ENCODE peak calls at places on chromosomes 11 and 22, in eight cellular contexts. X, K, D, J, S, B, M and T are unnamed samples.

GRCh38 chr11:110762596-110762995 is 50.4 kb upstream of the ARHGAP20 start:
- DNase-seq in X (no peak), K (no peak), D (no peak), J (no peak), S (no peak), B (peak), M (no peak), T (no peak)

GRCh38 chr11:73506038-73506437 is 91.9 kb downstream of the FAM168A start:
- DNase-seq in X (no peak), K (no peak), D (no peak), J (no peak), S (no peak), B (no peak), M (no peak), T (no peak)

GRCh38 chr11:66224226-66224850 is 44.1 kb upstream of the RAB1B start:
- DNase-seq in X (no peak), K (peak), D (no peak), J (no peak), S (no peak), B (no peak), M (no peak), T (no peak)

GRCh38 chr11:93248602-93249001 is 50.8 kb upstream of the SLC36A4 start:
- DNase-seq in X (peak), K (no peak), D (no peak), J (no peak), S (peak), B (no peak), M (no peak), T (no peak)

GRCh38 chr11:32088117-32088941 is 2.5 kb upstream of the RCN1 start:
- DNase-seq in X (peak), K (no peak), D (no peak), J (no peak), S (peak), B (peak), M (peak), T (peak)

GRCh38 chr11:31828217-31828616 is 17.1 kb upstream of the PAX6 start:
- DNase-seq in X (no peak), K (no peak), D (no peak), J (no peak), S (no peak), B (no peak), M (no peak), T (no peak)

GRCh38 chr22:45717787-45718186 is 46.2 kb downstream of the ATXN10 start:
- DNase-seq in X (peak), K (no peak), D (no peak), J (no peak), S (peak), B (peak), M (no peak), T (no peak)

GRCh38 chr11:128916646-128917045 is 25.5 kb downstream of the KCNJ5 start:
- DNase-seq in X (no peak), K (no peak), D (no peak), J (no peak), S (no peak), B (no peak), M (no peak), T (no peak)

GRCh38 chr11:46680815-46681214 is 19.6 kb downstream of the ARHGAP1 start:
- DNase-seq in X (no peak), K (peak), D (no peak), J (no peak), S (no peak), B (no peak), M (no peak), T (no peak)

GRCh38 chr11:22432331-22433065 is 94.3 kb downstream of the SLC17A6 start:
- DNase-seq in X (no peak), K (no peak), D (no peak), J (peak), S (peak), B (no peak), M (no peak), T (no peak)

GRCh38 chr11:41459602-41460405 is at the start of gene LRRC4C:
- DNase-seq in X (no peak), K (no peak), D (no peak), J (no peak), S (no peak), B (no peak), M (no peak), T (no peak)

GRCh38 chr22:45521178-45521577 is 18.5 kb downstream of the FBLN1 start:
- DNase-seq in X (no peak), K (no peak), D (no peak), J (no peak), S (no peak), B (no peak), M (no peak), T (no peak)

GRCh38 chr11:38543311-38543710 is 1945.3 kb upstream of the RAG2 start:
- DNase-seq in X (peak), K (no peak), D (no peak), J (no peak), S (peak), B (peak), M (no peak), T (no peak)

GRCh38 chr11:38835986-38836385 is 2237.9 kb upstream of the RAG2 start:
- DNase-seq in X (no peak), K (no peak), D (no peak), J (no peak), S (no peak), B (peak), M (no peak), T (no peak)

GRCh38 chr11:124278261-124278660 is 22.1 kb downstream of the OR8G5 start:
- DNase-seq in X (no peak), K (no peak), D (no peak), J (no peak), S (peak), B (no peak), M (no peak), T (no peak)

GRCh38 chr11:25734592-25735211 is 597.2 kb upstream of the ANO3 start:
- DNase-seq in X (no peak), K (no peak), D (no peak), J (no peak), S (peak), B (peak), M (peak), T (no peak)

GRCh38 chr11:117959438-117960149 is 26.6 kb upstream of the IL10RA start:
- DNase-seq in X (no peak), K (no peak), D (no peak), J (no peak), S (no peak), B (no peak), M (peak), T (no peak)

GRCh38 chr11:40337118-40337517 is 1122.3 kb downstream of the LRRC4C start:
- DNase-seq in X (peak), K (no peak), D (no peak), J (no peak), S (peak), B (no peak), M (no peak), T (no peak)

GRCh38 chr11:117786099-117786870 is 10.7 kb downstream of the DSCAML1 start:
- DNase-seq in X (no peak), K (no peak), D (no peak), J (no peak), S (no peak), B (peak), M (no peak), T (no peak)

GRCh38 chr11:110837535-110838127 is 125.4 kb upstream of the ARHGAP20 start:
- DNase-seq in X (no peak), K (no peak), D (no peak), J (no peak), S (peak), B (no peak), M (no peak), T (no peak)

GRCh38 chr22:49297286-49297870 is 530.3 kb downstream of the BRD1 start:
- DNase-seq in X (no peak), K (peak), D (no peak), J (peak), S (no peak), B (no peak), M (no peak), T (no peak)

GRCh38 chr11:71184421-71185210 is 67.8 kb downstream of the SHANK2 start:
- DNase-seq in X (no peak), K (peak), D (no peak), J (peak), S (no peak), B (no peak), M (no peak), T (no peak)

GRCh38 chr22:37609240-37610152 is 862 bp downstream of the GGA1 start:
- DNase-seq in X (no peak), K (no peak), D (no peak), J (no peak), S (peak), B (peak), M (no peak), T (peak)

GRCh38 chr11:112962854-112963367 is 1.7 kb downstream of the NCAM1 start:
- DNase-seq in X (no peak), K (peak), D (no peak), J (no peak), S (no peak), B (no peak), M (no peak), T (peak)

GRCh38 chr11:13347901-13348300 is 70.3 kb downstream of the BMAL1 start:
- DNase-seq in X (no peak), K (no peak), D (no peak), J (no peak), S (no peak), B (no peak), M (no peak), T (no peak)

GRCh38 chr22:32511776-32512175 is 37.2 kb downstream of the FBXO7 start:
- DNase-seq in X (no peak), K (no peak), D (no peak), J (no peak), S (no peak), B (no peak), M (no peak), T (no peak)

GRCh38 chr11:36591433-36591832 is 2.9 kb upstream of the IFTAP start:
- DNase-seq in X (no peak), K (no peak), D (no peak), J (no peak), S (no peak), B (no peak), M (no peak), T (no peak)

GRCh38 chr11:73980001-73980960 is 2.4 kb downstream of the UCP2 start:
- DNase-seq in X (no peak), K (peak), D (peak), J (peak), S (no peak), B (no peak), M (peak), T (peak)

GRCh38 chr11:266676-267439 is 11.3 kb upstream of the NLRP6 start:
- DNase-seq in X (no peak), K (no peak), D (no peak), J (no peak), S (no peak), B (peak), M (peak), T (no peak)

GRCh38 chr11:11075515-11076171 is 217.8 kb upstream of the ZBED5 start:
- DNase-seq in X (no peak), K (no peak), D (no peak), J (no peak), S (no peak), B (no peak), M (no peak), T (no peak)

GRCh38 chr11:2767071-2767470 is 67.3 kb upstream of the KCNQ1OT1 start:
- DNase-seq in X (no peak), K (no peak), D (no peak), J (no peak), S (no peak), B (no peak), M (no peak), T (no peak)

GRCh38 chr22:39212721-39213376 is 31.9 kb downstream of the PDGFB start:
- DNase-seq in X (peak), K (peak), D (no peak), J (no peak), S (peak), B (peak), M (no peak), T (peak)
- TF ChIP-seq CTCF in X (peak), K (no peak), D (no peak), J (no peak), S (peak), B (no peak), M (no peak), T (no peak)

GRCh38 chr22:33597274-33597985 is 322.8 kb downstream of the LARGE1 start:
- DNase-seq in X (no peak), K (no peak), D (no peak), J (no peak), S (no peak), B (no peak), M (no peak), T (no peak)
- TF ChIP-seq CTCF in X (no peak), K (no peak), D (no peak), J (no peak), S (no peak), B (no peak), M (no peak), T (no peak)

GRCh38 chr11:126485021-126485781 is 129.7 kb downstream of the ST3GAL4 start:
- DNase-seq in X (peak), K (peak), D (no peak), J (no peak), S (peak), B (no peak), M (no peak), T (no peak)
- TF ChIP-seq CTCF in X (peak), K (no peak), D (no peak), J (no peak), S (peak), B (no peak), M (peak), T (no peak)

GRCh38 chr11:94525933-94526332 is 13.7 kb downstream of the C11orf97 start:
- DNase-seq in X (peak), K (peak), D (no peak), J (peak), S (peak), B (peak), M (no peak), T (no peak)

GRCh38 chr11:94518300-94518699 is 6.0 kb downstream of the C11orf97 start:
- DNase-seq in X (no peak), K (no peak), D (no peak), J (no peak), S (no peak), B (no peak), M (no peak), T (no peak)

GRCh38 chr11:94524293-94524692 is 12.0 kb downstream of the C11orf97 start:
- DNase-seq in X (no peak), K (no peak), D (no peak), J (no peak), S (no peak), B (no peak), M (peak), T (no peak)

GRCh38 chr11:94519478-94520084 is 7.3 kb downstream of the C11orf97 start:
- DNase-seq in X (peak), K (no peak), D (no peak), J (no peak), S (peak), B (peak), M (peak), T (peak)

GRCh38 chr11:94521684-94522083 is 9.4 kb downstream of the C11orf97 start:
- DNase-seq in X (peak), K (no peak), D (no peak), J (no peak), S (peak), B (peak), M (no peak), T (peak)
- TF ChIP-seq CTCF in X (peak), K (peak), D (no peak), J (no peak), S (peak), B (no peak), M (peak), T (peak)

GRCh38 chr11:63970902-63971301 is 3.5 kb upstream of the COX8A start:
- DNase-seq in X (no peak), K (no peak), D (no peak), J (no peak), S (no peak), B (no peak), M (no peak), T (no peak)

GRCh38 chr11:63979426-63979825 is 5.0 kb downstream of the COX8A start:
- DNase-seq in X (no peak), K (no peak), D (no peak), J (no peak), S (no peak), B (no peak), M (no peak), T (no peak)

GRCh38 chr11:63978551-63979235 is 4.3 kb downstream of the COX8A start:
- DNase-seq in X (no peak), K (no peak), D (no peak), J (no peak), S (no peak), B (no peak), M (no peak), T (no peak)

DNA sequence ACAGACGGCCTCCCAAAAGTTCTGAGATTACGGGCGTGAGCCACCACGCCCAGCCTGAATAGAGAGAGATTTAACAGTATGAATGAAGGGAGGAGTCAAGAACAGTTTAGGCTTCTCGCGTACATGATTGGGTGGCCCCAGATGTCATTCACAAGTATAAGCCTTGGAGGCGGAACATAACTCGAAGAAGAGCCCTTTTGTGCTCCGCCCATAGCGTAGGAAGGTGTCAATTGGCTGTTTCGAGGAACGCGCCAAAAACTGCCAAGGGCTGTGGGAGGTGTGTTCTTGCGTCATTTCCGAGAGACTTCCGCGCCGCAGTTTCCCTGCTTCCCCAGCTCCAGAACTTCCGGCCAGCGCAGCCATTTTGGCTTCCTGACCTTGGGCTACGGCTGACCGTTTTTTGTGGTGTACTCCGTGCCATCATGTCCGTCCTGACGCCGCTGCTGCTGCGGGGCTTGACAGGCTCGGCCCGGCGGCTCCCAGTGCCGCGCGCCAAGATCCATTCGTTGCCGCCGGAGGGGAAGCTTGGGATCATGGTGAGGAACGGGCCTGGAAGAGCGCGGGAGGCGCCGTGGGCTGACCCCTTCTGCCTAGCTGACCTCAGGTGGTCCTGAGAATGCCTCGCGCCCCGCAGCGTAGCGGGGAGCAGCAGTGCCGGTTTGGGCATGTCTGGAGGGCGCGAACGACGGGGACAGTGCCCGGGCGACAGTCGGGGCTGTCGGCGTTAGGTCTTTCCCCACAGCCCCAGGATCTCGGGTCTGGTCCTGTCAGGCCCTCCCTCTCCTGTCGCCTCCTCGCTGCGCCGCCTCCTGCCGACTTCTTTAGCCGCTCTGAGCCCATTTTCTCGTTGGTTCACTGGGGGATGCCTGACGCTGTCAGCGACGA is at the start of gene COX8A:
- DNase-seq in X (peak), K (peak), D (peak), J (peak), S (peak), B (peak), M (peak), T (peak)
- TF ChIP-seq CTCF in X (peak), K (peak), D (no peak), J (no peak), S (peak), B (no peak), M (no peak), T (peak)

GRCh38 chr11:8055111-8055835 is 25.7 kb upstream of the TUB start:
- DNase-seq in X (no peak), K (no peak), D (no peak), J (no peak), S (no peak), B (no peak), M (no peak), T (no peak)
- TF ChIP-seq CTCF in X (peak), K (no peak), D (no peak), J (no peak), S (peak), B (peak), M (peak), T (peak)

GRCh38 chr11:87437133-87437843 is 399.6 kb downstream of the TMEM135 start:
- DNase-seq in X (no peak), K (no peak), D (no peak), J (no peak), S (no peak), B (no peak), M (no peak), T (no peak)
- TF ChIP-seq CTCF in X (no peak), K (no peak), D (no peak), J (no peak), S (no peak), B (no peak), M (no peak), T (no peak)